ENCODE peak calls at places on chromosome 20, in ten cellular contexts. D, O, B, W, C, X, Z, K, A and H are unnamed samples.

GRCh38 chr20:856361-856775 is 22.9 kb downstream of the FAM110A start:
- DNase-seq in D (no peak), O (peak), B (no peak), W (peak), C (peak), X (peak), Z (no peak), K (peak), A (no peak), H (no peak)

GRCh38 chr20:12744026-12744425 is 264.7 kb upstream of the SPTLC3 start:
- DNase-seq in D (no peak), O (no peak), B (no peak), W (no peak), C (no peak), X (no peak), Z (no peak), K (no peak), A (no peak), H (no peak)

GRCh38 chr20:57047281-57048026 is 219.0 kb downstream of the BMP7 start:
- DNase-seq in D (no peak), O (no peak), B (no peak), W (no peak), C (no peak), X (peak), Z (no peak), K (no peak), A (no peak), H (no peak)

GRCh38 chr20:44540834-44541233 is 19.0 kb upstream of the SERINC3 start:
- DNase-seq in D (no peak), O (peak), B (no peak), W (peak), C (no peak), X (no peak), Z (no peak), K (no peak), A (no peak), H (no peak)

GRCh38 chr20:17557675-17558006 is 12.2 kb upstream of the DSTN start:
- DNase-seq in D (no peak), O (peak), B (no peak), W (peak), C (no peak), X (no peak), Z (no peak), K (no peak), A (no peak), H (no peak)

GRCh38 chr20:57966609-57967008 is 256.8 kb upstream of the PMEPA1 start:
- DNase-seq in D (no peak), O (no peak), B (no peak), W (no peak), C (no peak), X (no peak), Z (no peak), K (no peak), A (no peak), H (no peak)

GRCh38 chr20:45971425-45971674 is 653 bp downstream of the ZNF335 start:
- DNase-seq in D (no peak), O (no peak), B (no peak), W (no peak), C (no peak), X (no peak), Z (no peak), K (no peak), A (no peak), H (no peak)

GRCh38 chr20:10855031-10855430 is 181.2 kb upstream of the JAG1 start:
- DNase-seq in D (no peak), O (no peak), B (no peak), W (peak), C (no peak), X (no peak), Z (no peak), K (no peak), A (no peak), H (no peak)

GRCh38 chr20:58228484-58229197 is at the start of gene ANKRD60:
- DNase-seq in D (no peak), O (peak), B (no peak), W (peak), C (peak), X (no peak), Z (peak), K (no peak), A (peak), H (no peak)

GRCh38 chr20:57243480-57244220 is 22.8 kb downstream of the BMP7 start:
- DNase-seq in D (no peak), O (no peak), B (no peak), W (no peak), C (no peak), X (no peak), Z (no peak), K (no peak), A (no peak), H (no peak)

GRCh38 chr20:58889334-58890072 is 37.0 kb downstream of the GNAS start:
- DNase-seq in D (no peak), O (no peak), B (no peak), W (no peak), C (no peak), X (no peak), Z (no peak), K (no peak), A (no peak), H (no peak)

GRCh38 chr20:25697132-25697446 is 436 bp upstream of the ZNF337 start:
- DNase-seq in D (no peak), O (no peak), B (no peak), W (no peak), C (no peak), X (no peak), Z (no peak), K (no peak), A (no peak), H (no peak)

GRCh38 chr20:25696384-25697131 is at the start of gene ZNF337:
- DNase-seq in D (peak), O (peak), B (peak), W (peak), C (peak), X (peak), Z (peak), K (peak), A (peak), H (peak)

GRCh38 chr20:25695532-25696383 is 895 bp downstream of the ZNF337 start:
- DNase-seq in D (no peak), O (no peak), B (no peak), W (peak), C (no peak), X (no peak), Z (no peak), K (no peak), A (no peak), H (peak)

DNA sequence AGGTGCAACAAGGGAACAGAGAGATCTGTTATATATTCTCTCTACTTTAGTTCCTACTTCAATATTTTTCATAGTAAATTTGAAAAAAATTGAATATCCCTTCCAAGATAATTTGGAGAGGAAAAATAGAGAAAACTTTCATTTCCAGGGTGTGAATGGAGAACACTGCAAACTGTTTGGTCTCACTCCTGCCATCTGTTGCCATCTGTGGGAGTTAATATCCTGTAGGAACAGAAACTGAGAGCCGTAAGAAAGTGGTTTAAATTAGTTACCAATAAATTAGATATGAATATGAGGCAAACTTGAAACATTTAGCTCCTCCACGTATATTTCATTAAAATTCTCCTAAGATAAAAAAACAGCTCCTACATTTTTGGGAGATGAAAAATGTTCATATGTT is 4.2 kb downstream of the ZNF337 start:
- DNase-seq in D (no peak), O (no peak), B (no peak), W (no peak), C (no peak), X (no peak), Z (no peak), K (no peak), A (no peak), H (no peak)
- TF ChIP-seq CTCF in D (no peak), O (no peak), B (no peak), W (no peak), C (no peak), X (no peak), Z (no peak), K (no peak), A (no peak), H (no peak)

DNA sequence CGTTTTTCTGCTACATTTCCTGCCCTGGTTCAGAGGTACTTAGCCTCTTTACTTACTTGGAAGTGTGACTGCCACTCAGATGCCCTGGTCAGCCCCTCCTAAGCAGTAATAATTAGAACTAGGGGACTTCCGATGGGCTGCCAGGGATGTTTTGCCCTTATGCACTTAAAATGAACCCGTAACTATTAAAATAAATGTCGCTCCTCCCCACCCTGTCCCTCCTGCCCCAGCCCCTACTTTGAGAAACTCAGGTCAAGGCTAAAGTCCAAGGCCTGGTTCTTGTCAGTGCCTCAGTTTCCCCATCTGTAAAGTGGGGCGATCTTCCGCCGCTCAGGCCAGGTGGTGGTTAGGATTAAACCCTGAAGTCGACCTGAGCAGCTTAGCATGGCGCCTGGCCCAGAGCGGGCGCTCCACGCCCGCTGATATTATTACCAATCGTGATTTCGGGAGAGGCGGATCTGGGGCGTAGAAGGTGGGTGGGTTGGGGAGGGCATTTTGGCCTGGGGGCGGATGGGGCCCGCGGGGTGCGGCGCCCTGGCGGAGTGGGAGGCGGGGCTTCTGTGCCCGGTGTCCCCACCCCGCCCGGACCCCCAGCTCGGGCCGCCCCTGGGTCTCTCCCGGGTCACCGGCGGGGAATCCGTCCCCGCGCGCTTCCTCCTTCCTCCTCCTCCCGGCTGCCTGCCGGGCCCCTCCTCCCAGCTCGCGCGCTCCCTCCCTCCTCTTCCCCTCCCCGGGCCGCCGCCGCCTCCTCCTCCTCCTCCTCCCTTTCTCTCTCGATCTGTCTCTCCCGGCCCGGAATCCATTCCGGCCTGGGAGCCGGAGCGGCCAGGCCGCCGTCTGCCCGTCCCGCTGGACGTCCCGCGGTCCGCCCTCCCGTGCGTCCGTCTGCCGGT is at the start of gene SRC:
- DNase-seq in D (peak), O (peak), B (no peak), W (peak), C (peak), X (peak), Z (peak), K (no peak), A (peak), H (peak)
- H3K4me3 ChIP-seq in D (peak), O (peak), B (peak), W (peak), C (peak), X (peak), Z (peak), K (peak), A (peak), H (peak)

GRCh38 chr20:40433341-40433861 is 255.6 kb downstream of the MAFB start:
- DNase-seq in D (no peak), O (no peak), B (no peak), W (no peak), C (peak), X (no peak), Z (peak), K (no peak), A (no peak), H (no peak)

GRCh38 chr20:40438161-40438835 is 250.7 kb downstream of the MAFB start:
- DNase-seq in D (no peak), O (no peak), B (no peak), W (no peak), C (no peak), X (no peak), Z (no peak), K (no peak), A (no peak), H (no peak)

GRCh38 chr20:40431611-40432010 is 257.4 kb downstream of the MAFB start:
- DNase-seq in D (no peak), O (peak), B (no peak), W (no peak), C (no peak), X (no peak), Z (no peak), K (no peak), A (no peak), H (no peak)

GRCh38 chr20:40434122-40434521 is 254.9 kb downstream of the MAFB start:
- DNase-seq in D (no peak), O (no peak), B (no peak), W (no peak), C (no peak), X (no peak), Z (peak), K (no peak), A (no peak), H (no peak)

DNA sequence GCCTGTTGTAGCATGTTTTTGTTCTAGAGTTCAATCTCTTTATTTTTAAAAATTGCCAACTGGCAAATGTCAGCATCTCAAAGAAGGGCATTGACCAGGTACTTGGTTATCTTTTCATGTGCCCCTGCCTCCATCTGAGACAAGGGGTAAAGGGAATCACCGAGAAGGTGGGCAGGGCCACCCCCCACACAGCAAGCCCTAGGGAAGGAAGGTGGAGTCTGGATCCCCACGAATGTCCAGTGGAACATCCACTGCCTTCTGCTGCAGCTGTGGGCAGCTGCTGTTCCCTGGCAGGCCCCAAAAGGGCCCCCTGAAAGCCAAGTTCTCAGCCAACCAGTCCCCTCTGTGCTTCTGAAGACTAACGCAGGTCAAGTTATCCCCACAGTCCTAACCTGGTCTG is 253.9 kb downstream of the MAFB start:
- DNase-seq in D (no peak), O (no peak), B (no peak), W (no peak), C (no peak), X (no peak), Z (peak), K (no peak), A (no peak), H (no peak)
- TF ChIP-seq CTCF in D (no peak), O (no peak), B (no peak), W (no peak), C (no peak), X (no peak), Z (no peak), K (no peak), A (no peak), H (no peak)

GRCh38 chr20:49592120-49592519 is 24.2 kb upstream of the PTGIS start:
- DNase-seq in D (no peak), O (no peak), B (no peak), W (no peak), C (no peak), X (no peak), Z (no peak), K (no peak), A (no peak), H (no peak)
- H3K4me3 ChIP-seq in D (no peak), O (no peak), B (no peak), W (no peak), C (no peak), X (no peak), Z (no peak), K (no peak), A (no peak), H (no peak)

GRCh38 chr20:5216663-5217062 is 89.9 kb downstream of the CDS2 start:
- DNase-seq in D (no peak), O (no peak), B (no peak), W (no peak), C (no peak), X (no peak), Z (no peak), K (no peak), A (no peak), H (no peak)

GRCh38 chr20:5215592-5216304 is 88.9 kb downstream of the CDS2 start:
- DNase-seq in D (no peak), O (no peak), B (no peak), W (peak), C (no peak), X (no peak), Z (no peak), K (no peak), A (no peak), H (no peak)

GRCh38 chr20:5212897-5213296 is 86.1 kb downstream of the CDS2 start:
- DNase-seq in D (no peak), O (no peak), B (no peak), W (no peak), C (no peak), X (no peak), Z (no peak), K (no peak), A (no peak), H (no peak)

GRCh38 chr20:5211803-5212714 is 85.3 kb downstream of the CDS2 start:
- DNase-seq in D (no peak), O (no peak), B (no peak), W (no peak), C (no peak), X (no peak), Z (peak), K (no peak), A (no peak), H (no peak)

GRCh38 chr20:5214826-5215225 is 88.0 kb downstream of the CDS2 start:
- DNase-seq in D (no peak), O (no peak), B (no peak), W (no peak), C (no peak), X (no peak), Z (no peak), K (no peak), A (no peak), H (no peak)
- TF ChIP-seq CTCF in D (no peak), O (no peak), B (no peak), W (no peak), C (no peak), X (no peak), Z (no peak), K (no peak), A (no peak), H (no peak)

DNA sequence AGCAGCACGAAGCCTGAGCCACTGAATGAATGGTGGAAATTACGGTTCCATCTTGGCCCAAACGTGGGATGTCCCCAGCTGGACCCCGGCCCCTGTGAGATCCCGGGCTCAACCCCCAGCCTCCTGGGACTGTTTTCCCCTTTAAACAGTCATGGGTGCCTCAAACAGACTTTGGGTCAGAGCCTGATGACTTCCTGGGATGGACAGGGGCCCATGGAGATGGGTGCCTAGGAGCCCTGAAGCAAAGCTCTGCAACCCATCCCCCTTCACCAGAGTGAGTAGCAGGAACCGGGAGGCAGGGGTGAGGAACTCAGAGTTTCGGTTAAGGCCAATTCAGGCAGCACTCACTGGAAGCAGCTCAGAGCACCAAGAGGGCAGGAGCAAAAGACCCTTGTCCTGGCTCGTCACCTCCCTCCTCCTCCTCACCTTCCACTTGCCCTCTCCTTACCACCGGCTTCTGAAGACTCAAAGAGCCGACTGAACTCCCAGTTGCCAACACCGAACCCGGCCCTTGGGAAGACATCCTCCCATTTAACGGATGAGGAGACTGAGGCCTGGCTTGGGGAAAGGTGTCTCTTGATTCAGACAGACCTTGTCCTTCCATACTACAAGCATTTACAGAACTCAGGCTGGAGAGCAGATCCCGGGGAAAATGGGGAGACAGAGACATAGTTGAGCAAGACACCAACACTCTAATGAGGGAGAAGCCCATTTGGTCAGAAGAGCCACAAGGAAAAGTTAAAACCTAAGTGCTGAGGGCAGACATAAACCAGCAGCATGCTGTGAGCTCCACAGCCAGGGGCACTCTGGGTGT is 14.9 kb upstream of the TLDC2 start:
- DNase-seq in D (no peak), O (no peak), B (no peak), W (no peak), C (no peak), X (no peak), Z (no peak), K (no peak), A (no peak), H (no peak)
- H3K4me3 ChIP-seq in D (peak), O (peak), B (peak), W (peak), C (peak), X (peak), Z (no peak), K (peak), A (peak), H (peak)

GRCh38 chr20:62425281-62426058 is 1.9 kb downstream of the RBBP8NL start:
- DNase-seq in D (no peak), O (no peak), B (no peak), W (no peak), C (peak), X (no peak), Z (no peak), K (no peak), A (no peak), H (no peak)

GRCh38 chr20:62426678-62427077 is 661 bp downstream of the RBBP8NL start:
- DNase-seq in D (no peak), O (no peak), B (no peak), W (no peak), C (peak), X (peak), Z (no peak), K (no peak), A (no peak), H (no peak)

GRCh38 chr20:62428396-62429160 is 1.2 kb upstream of the RBBP8NL start:
- DNase-seq in D (no peak), O (no peak), B (no peak), W (no peak), C (peak), X (no peak), Z (no peak), K (no peak), A (no peak), H (no peak)

GRCh38 chr20:62428008-62428384 is 657 bp upstream of the RBBP8NL start:
- DNase-seq in D (no peak), O (no peak), B (no peak), W (no peak), C (peak), X (no peak), Z (no peak), K (no peak), A (no peak), H (no peak)

GRCh38 chr20:62427172-62428007 is at the start of gene RBBP8NL:
- DNase-seq in D (no peak), O (no peak), B (no peak), W (no peak), C (peak), X (peak), Z (peak), K (no peak), A (no peak), H (no peak)
- TF ChIP-seq CTCF in D (no peak), O (no peak), B (no peak), W (no peak), C (no peak), X (peak), Z (no peak), K (no peak), A (no peak), H (no peak)

DNA sequence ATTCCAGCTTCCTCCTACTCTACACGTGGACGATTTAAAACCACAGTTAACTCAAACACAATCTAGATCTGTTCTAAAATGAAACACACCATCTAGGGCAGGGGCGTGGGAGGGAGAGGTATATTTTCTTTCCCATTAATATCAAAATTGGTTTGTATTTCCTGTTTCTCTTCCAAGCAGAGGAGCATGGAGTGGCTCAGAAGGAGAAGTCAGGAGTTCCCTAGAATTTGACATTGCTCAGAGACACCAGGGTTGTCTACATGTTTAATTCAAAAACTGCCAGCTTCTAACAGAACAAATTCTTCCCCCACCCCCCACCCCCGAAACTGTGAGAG is 2.3 kb downstream of the PREX1 start:
- DNase-seq in D (no peak), O (no peak), B (no peak), W (no peak), C (no peak), X (no peak), Z (no peak), K (no peak), A (no peak), H (no peak)
- H3K4me3 ChIP-seq in D (peak), O (no peak), B (no peak), W (peak), C (no peak), X (peak), Z (no peak), K (no peak), A (no peak), H (peak)